ENCODE peak calls at places on chromosomes 7 and 10, in eight cellular contexts. D is BJ; X is PC-9; P is CD8-positive, alpha-beta T cell; V is GM12865; S is cardiac fibroblast; N is psoas muscle; M is AG04450. G is an unnamed sample.

GRCh38 chr10:97659589-97659988 is 19.1 kb downstream of the PI4K2A start:
- DNase-seq in D (peak; percentile 44), X (no peak), P (no peak), V (no peak), S (peak; percentile 77), N (no peak), M (no peak), G (no peak)

GRCh38 chr10:12448729-12449391 is 99.5 kb downstream of the CAMK1D start:
- DNase-seq in D (peak; percentile 76), X (peak; percentile 53), P (peak; percentile 71), V (peak; percentile 84), S (peak; percentile 35), N (no peak), M (peak; percentile 69), G (peak; percentile 30)

GRCh38 chr7:155533827-155534690 is 12.3 kb downstream of the CNPY1 start:
- DNase-seq in D (no peak), X (no peak), P (no peak), V (peak; percentile 31), S (peak; percentile 16), N (no peak), M (no peak), G (no peak)

GRCh38 chr10:85993140-85993539 is 373.5 kb downstream of the GRID1 start:
- DNase-seq in D (no peak), X (no peak), P (no peak), V (no peak), S (no peak), N (no peak), M (no peak), G (no peak)

GRCh38 chr10:129741280-129741977 is 222.6 kb downstream of the EBF3 start:
- DNase-seq in D (no peak), X (no peak), P (no peak), V (no peak), S (no peak), N (no peak), M (no peak), G (no peak)

GRCh38 chr7:135974667-135975066 is 2.5 kb downstream of the MTPN start:
- DNase-seq in D (no peak), X (no peak), P (no peak), V (peak; percentile 55), S (no peak), N (no peak), M (no peak), G (no peak)

GRCh38 chr7:149422914-149423285 is 38.0 kb downstream of the ZNF777 start:
- DNase-seq in D (no peak), X (peak; percentile 19), P (peak; percentile 30), V (no peak), S (no peak), N (no peak), M (no peak), G (no peak)

GRCh38 chr10:16439294-16439693 is 2.5 kb downstream of the PTER start:
- DNase-seq in D (no peak), X (no peak), P (no peak), V (no peak), S (peak; percentile 48), N (no peak), M (no peak), G (no peak)

GRCh38 chr7:2734084-2734601 is 46.1 kb downstream of the AMZ1 start:
- DNase-seq in D (no peak), X (no peak), P (no peak), V (no peak), S (no peak), N (no peak), M (no peak), G (no peak)

GRCh38 chr10:118259288-118259906 is 82.7 kb downstream of the FAM204A start:
- DNase-seq in D (no peak), X (peak; percentile 1), P (no peak), V (peak; percentile 38), S (peak; percentile 15), N (no peak), M (no peak), G (no peak)

GRCh38 chr10:120436431-120437142 is 20.4 kb upstream of the PLPP4 start:
- DNase-seq in D (no peak), X (no peak), P (no peak), V (no peak), S (no peak), N (no peak), M (no peak), G (no peak)

GRCh38 chr7:69703099-69703498 is 104.8 kb downstream of the AUTS2 start:
- DNase-seq in D (no peak), X (no peak), P (no peak), V (no peak), S (no peak), N (no peak), M (no peak), G (no peak)

GRCh38 chr10:126945351-126946035 is 40.3 kb downstream of the DOCK1 start:
- DNase-seq in D (peak; percentile 17), X (no peak), P (no peak), V (no peak), S (no peak), N (no peak), M (no peak), G (no peak)

GRCh38 chr7:139192014-139192706 is 38.9 kb upstream of the UBN2 start:
- DNase-seq in D (no peak), X (no peak), P (no peak), V (no peak), S (no peak), N (no peak), M (no peak), G (no peak)

GRCh38 chr7:1086588-1087461 is 1.1 kb upstream of the GPER1 start:
- DNase-seq in D (no peak), X (peak; percentile 70), P (peak; percentile 82), V (peak; percentile 83), S (peak; percentile 67), N (peak; percentile 86), M (no peak), G (no peak)

GRCh38 chr10:109191341-109191740 is 732.0 kb downstream of the XPNPEP1 start:
- DNase-seq in D (no peak), X (no peak), P (no peak), V (no peak), S (no peak), N (no peak), M (no peak), G (no peak)

GRCh38 chr10:132517951-132518521 is 19.6 kb upstream of the INPP5A start:
- DNase-seq in D (no peak), X (no peak), P (no peak), V (no peak), S (no peak), N (peak; percentile 51), M (no peak), G (no peak)

GRCh38 chr10:116748041-116748440 is 5.7 kb upstream of the HSPA12A start:
- DNase-seq in D (no peak), X (peak; percentile 37), P (no peak), V (no peak), S (peak; percentile 61), N (no peak), M (no peak), G (no peak)

GRCh38 chr10:35271086-35271834 is 65.0 kb upstream of the CCNY start:
- DNase-seq in D (no peak), X (no peak), P (no peak), V (peak; percentile 12), S (no peak), N (no peak), M (no peak), G (no peak)

GRCh38 chr10:84352251-84352842 is 24.0 kb downstream of the CCSER2 start:
- DNase-seq in D (no peak), X (peak; percentile 52), P (peak; percentile 72), V (peak; percentile 66), S (peak; percentile 65), N (no peak), M (no peak), G (no peak)

GRCh38 chr7:127437772-127438330 is 45.3 kb upstream of the ZNF800 start:
- DNase-seq in D (peak; percentile 66), X (no peak), P (no peak), V (no peak), S (peak; percentile 3), N (no peak), M (peak; percentile 58), G (peak; percentile 23)

GRCh38 chr10:118843647-118844265 is 89.0 kb upstream of the CACUL1 start:
- DNase-seq in D (no peak), X (no peak), P (no peak), V (no peak), S (no peak), N (no peak), M (no peak), G (no peak)

GRCh38 chr7:2982831-2983230 is 60.8 kb downstream of the CARD11 start:
- DNase-seq in D (no peak), X (no peak), P (peak; percentile 67), V (peak; percentile 28), S (no peak), N (no peak), M (no peak), G (no peak)

GRCh38 chr10:43202224-43202656 is 64.0 kb downstream of the CSGALNACT2 start:
- DNase-seq in D (no peak), X (peak; percentile 61), P (peak; percentile 53), V (peak; percentile 51), S (no peak), N (peak; percentile 59), M (no peak), G (no peak)

GRCh38 chr10:104018471-104018870 is 51.5 kb downstream of the SLK start:
- DNase-seq in D (no peak), X (no peak), P (no peak), V (no peak), S (no peak), N (no peak), M (no peak), G (no peak)

DNA sequence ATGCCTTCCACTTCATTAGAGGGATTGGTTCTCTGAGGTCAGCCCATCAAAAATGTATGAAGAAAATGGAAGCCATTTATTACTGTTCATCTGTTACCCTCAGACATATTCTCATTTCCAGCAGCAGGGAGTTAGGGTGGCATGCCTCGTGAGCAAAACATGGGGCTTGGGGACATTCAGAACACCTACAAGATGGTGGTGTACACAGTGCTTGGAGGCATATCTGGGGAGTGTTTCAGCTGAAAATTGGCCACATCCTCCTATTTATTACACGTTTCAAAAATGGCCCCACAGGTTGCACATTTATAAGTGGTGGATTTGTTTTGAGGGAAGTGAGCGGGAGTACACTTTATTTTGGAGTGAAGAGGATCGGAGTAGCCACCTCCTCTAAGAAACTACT is 93.4 kb downstream of the SPAG6 start:
- DNase-seq in D (no peak), X (no peak), P (no peak), V (no peak), S (no peak), N (no peak), M (no peak), G (no peak)
- H3K4me3 ChIP-seq in D (no peak overlapping the region), X (peak overlapping the region; percentile 82), P (no peak overlapping the region), V (peak overlapping the region; percentile 77), S (no peak overlapping the region), N (peak overlapping the region; percentile 92), M (peak overlapping the region; percentile 13), G (no peak overlapping the region)

GRCh38 chr7:95592570-95592969 is 3.7 kb downstream of the PDK4 start:
- DNase-seq in D (no peak), X (no peak), P (no peak), V (no peak), S (no peak), N (no peak), M (no peak), G (no peak)
- H3K4me3 ChIP-seq in D (no peak overlapping the region), X (no peak overlapping the region), P (no peak overlapping the region), V (no peak overlapping the region), S (no peak overlapping the region), N (peak overlapping the region; percentile 93), M (no peak overlapping the region), G (no peak overlapping the region)

GRCh38 chr10:77164616-77165311 is 472.8 kb downstream of the KCNMA1 start:
- DNase-seq in D (no peak), X (no peak), P (no peak), V (no peak), S (peak; percentile 26), N (no peak), M (no peak), G (no peak)
- H3K4me3 ChIP-seq in D (no peak overlapping the region), X (no peak overlapping the region), P (no peak overlapping the region), V (no peak overlapping the region), S (no peak overlapping the region), N (no peak overlapping the region), M (no peak overlapping the region), G (no peak overlapping the region)

GRCh38 chr10:96500519-96500918 is 13.2 kb downstream of the TLL2 start:
- DNase-seq in D (no peak), X (no peak), P (no peak), V (no peak), S (no peak), N (no peak), M (no peak), G (no peak)
- H3K4me3 ChIP-seq in D (no peak overlapping the region), X (no peak overlapping the region), P (no peak overlapping the region), V (no peak overlapping the region), S (no peak overlapping the region), N (no peak overlapping the region), M (no peak overlapping the region), G (no peak overlapping the region)

G was measured in skeletal muscle cell.